ENCODE peak calls at places on chromosomes 1 and 21, in seven cellular contexts. B, H, C, E, O, J and V are unnamed samples.

GRCh38 chr1:11930571-11931445 is 3.7 kb upstream of the PLOD1 start:
- DNase-seq in C (no peak), O (no peak), B (no peak), J (no peak), H (no peak), E (no peak), V (no peak)

GRCh38 chr1:109756848-109757521 is 6.7 kb downstream of the EPS8L3 start:
- DNase-seq in O (no peak), C (no peak), B (no peak), E (no peak), H (no peak), J (no peak), V (peak)

GRCh38 chr1:154751690-154752089 is 118.4 kb downstream of the KCNN3 start:
- DNase-seq in J (no peak), C (no peak), E (no peak), H (no peak), B (no peak), O (no peak), V (no peak)

GRCh38 chr1:172486805-172487454 is 43.1 kb upstream of the PIGC start:
- DNase-seq in C (no peak), E (no peak), B (no peak), O (no peak), J (no peak), H (no peak), V (no peak)

GRCh38 chr1:239987103-239987745 is 104.5 kb upstream of the FMN2 start:
- DNase-seq in J (no peak), C (no peak), O (no peak), H (no peak), B (peak), E (peak), V (no peak)

GRCh38 chr1:184596950-184597651 is 157.6 kb downstream of the EDEM3 start:
- DNase-seq in J (no peak), B (no peak), O (no peak), H (no peak), C (no peak), E (no peak), V (no peak)

GRCh38 chr1:60281360-60281932 is 207.9 kb upstream of the C1orf87 start:
- DNase-seq in B (peak), C (no peak), H (peak), J (peak), E (peak), O (peak), V (peak)

GRCh38 chr21:33828083-33828482 is 87.5 kb downstream of the ATP5PO start:
- DNase-seq in J (no peak), C (no peak), B (no peak), H (no peak), E (no peak), O (no peak), V (no peak)

GRCh38 chr1:201562659-201563405 is 23.9 kb downstream of the NAV1 start:
- DNase-seq in E (peak), O (no peak), B (no peak), H (no peak), J (no peak), C (no peak), V (peak)

GRCh38 chr1:45953934-45954333 is 150.5 kb downstream of the MAST2 start:
- DNase-seq in O (no peak), J (no peak), C (no peak), E (no peak), B (no peak), H (no peak), V (no peak)

GRCh38 chr1:228935855-228936727 is 200.8 kb downstream of the RHOU start:
- DNase-seq in C (no peak), O (no peak), B (no peak), E (no peak), J (no peak), H (no peak), V (no peak)

GRCh38 chr1:79074975-79075374 is 68.4 kb upstream of the ADGRL4 start:
- DNase-seq in B (no peak), C (no peak), O (no peak), J (no peak), E (no peak), H (no peak), V (no peak)

GRCh38 chr1:156492013-156492590 is 8.5 kb downstream of the MEF2D start:
- DNase-seq in B (no peak), H (no peak), C (no peak), J (no peak), E (no peak), O (no peak), V (no peak)

GRCh38 chr1:59340411-59341307 is 43.8 kb downstream of the FGGY start:
- DNase-seq in B (no peak), C (no peak), J (no peak), E (no peak), H (no peak), O (no peak), V (no peak)

GRCh38 chr1:71049951-71050598 is 2.5 kb upstream of the PTGER3 start:
- DNase-seq in J (peak), B (no peak), O (peak), C (no peak), E (peak), H (peak), V (no peak)